ENCODE peak calls at places on chromosomes 2 and 18, in ten cellular contexts. F is NAMALWA; Q is activated effector memory CD4-positive, alpha-beta T cell treated with anti-CD3 and anti-CD28 coated beads, Interleukin-2, amount 50 U/mL, for 16 hours; R is NCI-H774; K is epithelial cell of esophagus; I is choroid plexus epithelial cell; W is dermis blood vessel endothelial cell; U is activated T-helper 1 cell treated with anti-CD3 and anti-CD28 coated beads, Interleukin-2, amount 50 U/mL, for 16 hours; J is activated CD8-positive, alpha-beta memory T cell treated with anti-CD3 and anti-CD28 coated beads, Interleukin-2, amount 10 ng/mL, durations not matched to agents 7 days and 5 days; Y is Caki2. P is an unnamed sample.

GRCh38 chr2:69083126-69083733 is 70.3 kb downstream of the ANTXR1 start:
- DNase-seq in I (peak), R (no peak), K (peak), Y (peak), W (peak), Q (no peak), U (no peak), J (no peak), F (no peak), P (no peak)

GRCh38 chr2:188607501-188607900 is 315.8 kb downstream of the GULP1 start:
- DNase-seq in K (peak), J (no peak), Q (no peak), R (no peak), W (no peak), F (no peak), I (peak), Y (peak), U (no peak), P (no peak)

GRCh38 chr2:51998890-51999289 is 967.0 kb upstream of the NRXN1 start:
- DNase-seq in U (no peak), I (no peak), F (no peak), K (no peak), W (no peak), Y (no peak), Q (no peak), R (no peak), J (no peak), P (no peak)

GRCh38 chr2:73284296-73285161 is at the start of gene FBXO41:
- DNase-seq in Y (no peak), J (peak), W (no peak), F (peak), K (peak), U (peak), R (peak), Q (peak), I (peak), P (no peak)

GRCh38 chr2:235230809-235231601 is 262.8 kb upstream of the AGAP1 start:
- DNase-seq in U (no peak), I (peak), Q (no peak), F (no peak), J (no peak), W (peak), R (peak), K (peak), Y (no peak), P (no peak)

GRCh38 chr2:144354953-144355352 is 165.0 kb downstream of the ZEB2 start:
- DNase-seq in R (no peak), I (peak), Q (no peak), W (no peak), K (peak), U (no peak), J (no peak), Y (peak), F (no peak), P (peak)

GRCh38 chr2:195016821-195017220 is 640.2 kb upstream of the SLC39A10 start:
- DNase-seq in R (no peak), Y (no peak), F (no peak), Q (no peak), J (no peak), W (no peak), K (no peak), I (no peak), U (no peak), P (no peak)

GRCh38 chr18:43534511-43534910 is 257.2 kb upstream of the SYT4 start:
- DNase-seq in F (no peak), Y (no peak), W (no peak), J (no peak), R (no peak), I (peak), Q (no peak), U (no peak), K (peak), P (peak)

GRCh38 chr2:62354771-62355550 is 151.0 kb downstream of the TMEM17 start:
- DNase-seq in U (no peak), W (no peak), Q (no peak), F (no peak), J (no peak), K (peak), Y (no peak), I (no peak), R (no peak), P (no peak)

GRCh38 chr18:44599409-44599808 is 81.3 kb upstream of the SETBP1 start:
- DNase-seq in F (no peak), R (no peak), Y (no peak), Q (no peak), W (no peak), J (no peak), K (peak), U (no peak), I (peak), P (no peak)

GRCh38 chr2:27776097-27776496 is 4.6 kb downstream of the MRPL33 start:
- DNase-seq in W (peak), R (no peak), F (no peak), Y (no peak), K (peak), Q (no peak), J (no peak), U (no peak), I (peak), P (peak)